ENCODE peak calls at places on chromosomes 7 and 10, in four cellular contexts. O is IMR-90, F is K562, T is H1. C is an unnamed sample.

GRCh38 chr10:86085686-86086085 is 280.9 kb downstream of the GRID1 start:
- DNase-seq in F (no peak), O (no peak), T (no peak), C (no peak)

GRCh38 chr10:37125191-37125732 is at the start of gene ANKRD30A:
- DNase-seq in T (no peak), F (no peak), O (no peak), C (no peak)

GRCh38 chr10:42769653-42770052 is 12.9 kb upstream of the BMS1 start:
- DNase-seq in T (no peak), O (no peak), F (peak), C (no peak)

GRCh38 chr7:116542618-116543017 is 17.8 kb downstream of the CAV1 start:
- DNase-seq in F (no peak), T (no peak), O (peak), C (no peak)

GRCh38 chr7:118184392-118184899 is 482 bp downstream of the LSM8 start:
- DNase-seq in T (no peak), F (peak), O (no peak), C (no peak)

GRCh38 chr7:12493407-12493806 is 77.1 kb upstream of the SCIN start:
- DNase-seq in O (peak), T (no peak), F (peak), C (no peak)

GRCh38 chr7:129969881-129970446 is 17.2 kb upstream of the UBE2H start:
- DNase-seq in O (peak), T (peak), F (no peak), C (no peak)

GRCh38 chr10:115801987-115802386 is 471.0 kb downstream of the GFRA1 start:
- DNase-seq in F (no peak), T (no peak), O (peak), C (no peak)

GRCh38 chr10:51425431-51425830 is 274.0 kb downstream of the CSTF2T start:
- DNase-seq in O (no peak), T (no peak), F (no peak), C (no peak)

GRCh38 chr7:158386866-158387820 is 200.5 kb downstream of the PTPRN2 start:
- DNase-seq in T (no peak), O (no peak), F (no peak), C (no peak)

GRCh38 chr10:62858364-62858763 is 42.2 kb upstream of the EGR2 start:
- DNase-seq in F (no peak), T (no peak), O (peak), C (no peak)

GRCh38 chr10:74293686-74294365 is 142.8 kb downstream of the ADK start:
- DNase-seq in T (no peak), F (peak), O (peak), C (no peak)

GRCh38 chr7:80453699-80454340 is 58.0 kb downstream of the GNAT3 start:
- DNase-seq in F (no peak), O (peak), T (no peak), C (no peak)

GRCh38 chr7:74483402-74484336 is 30.0 kb downstream of the GTF2IRD1 start:
- DNase-seq in O (peak), F (no peak), T (no peak), C (no peak)

GRCh38 chr7:118195837-118196474 is 12.0 kb downstream of the LSM8 start:
- DNase-seq in O (peak), T (no peak), F (peak), C (no peak)

GRCh38 chr7:143934526-143935340 is at the start of gene OR2F2:
- DNase-seq in F (no peak), O (peak), T (no peak), C (no peak)

GRCh38 chr10:81575007-81575406 is 300.0 kb upstream of the NRG3 start:
- DNase-seq in F (no peak), O (no peak), T (no peak), C (no peak)

GRCh38 chr10:21173964-21174669 is 277.0 kb upstream of the NEBL start:
- DNase-seq in T (no peak), O (no peak), F (peak), C (no peak)

GRCh38 chr7:22445140-22445722 is 54.8 kb downstream of the STEAP1B start:
- DNase-seq in T (no peak), O (peak), F (no peak), C (no peak)

GRCh38 chr10:109191823-109192222 is 731.5 kb downstream of the XPNPEP1 start:
- DNase-seq in T (no peak), O (no peak), F (no peak), C (no peak)

GRCh38 chr7:11950281-11950680 is 118.3 kb upstream of the THSD7A start:
- DNase-seq in F (no peak), T (no peak), O (no peak), C (no peak)

GRCh38 chr10:74932648-74933047 is 106.2 kb downstream of the KAT6B start:
- DNase-seq in F (no peak), T (no peak), O (no peak), C (no peak)

GRCh38 chr10:124699471-124700292 is 44.5 kb downstream of the FAM53B start:
- DNase-seq in T (no peak), O (no peak), F (no peak), C (no peak)

GRCh38 chr10:125118701-125119100 is 41.7 kb downstream of the CTBP2 start:
- DNase-seq in O (no peak), T (no peak), F (no peak), C (no peak)

GRCh38 chr7:5541087-5541992 is 117.7 kb upstream of the TNRC18 start:
- DNase-seq in T (no peak), O (no peak), F (no peak), C (no peak)

GRCh38 chr10:11594589-11595394 is 16.7 kb downstream of the USP6NL start:
- DNase-seq in O (no peak), T (no peak), F (no peak), C (no peak)

GRCh38 chr10:127195571-127196226 is 692 bp downstream of the INSYN2A start:
- DNase-seq in T (no peak), O (peak), F (no peak), C (no peak)

GRCh38 chr10:83165164-83165563 is 974.1 kb upstream of the GHITM start:
- DNase-seq in O (no peak), F (no peak), T (no peak), C (no peak)

GRCh38 chr7:129066290-129067131 is 11.6 kb upstream of the TNPO3 start:
- DNase-seq in F (peak), O (peak), T (no peak), C (no peak)

GRCh38 chr10:92413519-92413918 is 122.6 kb downstream of the MARCHF5 start:
- DNase-seq in F (no peak), T (no peak), O (no peak), C (no peak)

GRCh38 chr10:5538892-5539651 is 14.3 kb downstream of the CALML3 start:
- DNase-seq in T (no peak), O (no peak), F (peak), C (no peak)

GRCh38 chr7:77799078-77799964 is 748 bp downstream of the PHTF2 start:
- DNase-seq in O (peak), T (no peak), F (peak), C (no peak)

GRCh38 chr7:131633342-131633843 is 77.0 kb upstream of the PODXL start:
- DNase-seq in T (no peak), O (peak), F (no peak), C (no peak)

GRCh38 chr10:68559251-68559650 is 886 bp upstream of the TET1 start:
- DNase-seq in F (no peak), O (peak), T (no peak), C (no peak)

GRCh38 chr7:36201122-36201723 is 48.2 kb downstream of the EEPD1 start:
- DNase-seq in F (no peak), T (no peak), O (no peak), C (no peak)
- TF ChIP-seq CHD1 in F (no peak), T (no peak), O (no peak), C (no peak)

GRCh38 chr10:78332699-78333098 is 299.0 kb downstream of the RPS24 start:
- DNase-seq in T (no peak), F (no peak), O (no peak), C (no peak)
- TF ChIP-seq CHD1 in T (no peak), F (no peak), O (no peak), C (no peak)

GRCh38 chr10:9999627-10000026 is 1018.0 kb upstream of the CELF2 start:
- DNase-seq in T (no peak), O (no peak), F (no peak), C (no peak)
- TF ChIP-seq CHD1 in T (no peak), O (no peak), F (no peak), C (no peak)

GRCh38 chr10:69929575-69929974 is 123.1 kb upstream of the MACROH2A2 start:
- DNase-seq in O (no peak), T (no peak), F (no peak), C (no peak)
- TF ChIP-seq CHD1 in O (no peak), T (no peak), F (no peak), C (no peak)

DNA sequence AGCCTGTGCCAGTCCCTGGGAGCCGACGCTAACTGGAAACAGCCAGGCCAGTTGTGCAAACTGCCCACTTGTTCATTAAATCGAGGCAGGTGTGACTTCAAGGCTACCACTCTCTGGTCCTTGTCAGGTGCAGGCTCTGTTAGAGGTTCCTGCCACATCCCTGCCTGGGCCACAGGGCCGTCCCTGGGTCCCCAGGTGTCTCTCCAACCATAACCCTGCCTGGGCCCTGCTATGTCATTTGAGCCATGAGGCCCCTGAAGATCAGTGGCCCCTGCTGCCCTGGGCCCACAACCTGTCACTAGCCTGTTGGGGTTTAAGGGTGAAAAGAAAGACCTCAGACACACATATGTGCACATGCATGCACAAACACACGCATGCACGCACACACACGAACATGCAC is 326.9 kb downstream of the TNS3 start:
- DNase-seq in O (no peak), F (no peak), T (no peak), C (no peak)
- TF ChIP-seq CHD1 in O (no peak), F (no peak), T (no peak), C (no peak)

GRCh38 chr10:4215485-4215884 is 430.5 kb upstream of the KLF6 start:
- DNase-seq in T (no peak), O (no peak), F (no peak), C (no peak)

GRCh38 chr10:4214912-4215311 is 429.9 kb upstream of the KLF6 start:
- DNase-seq in T (no peak), F (no peak), O (no peak), C (no peak)

GRCh38 chr10:4212111-4212635 is 427.2 kb upstream of the KLF6 start:
- DNase-seq in F (no peak), O (no peak), T (no peak), C (no peak)

GRCh38 chr10:4215963-4216575 is 431.1 kb upstream of the KLF6 start:
- DNase-seq in F (no peak), T (no peak), O (no peak), C (no peak)

DNA sequence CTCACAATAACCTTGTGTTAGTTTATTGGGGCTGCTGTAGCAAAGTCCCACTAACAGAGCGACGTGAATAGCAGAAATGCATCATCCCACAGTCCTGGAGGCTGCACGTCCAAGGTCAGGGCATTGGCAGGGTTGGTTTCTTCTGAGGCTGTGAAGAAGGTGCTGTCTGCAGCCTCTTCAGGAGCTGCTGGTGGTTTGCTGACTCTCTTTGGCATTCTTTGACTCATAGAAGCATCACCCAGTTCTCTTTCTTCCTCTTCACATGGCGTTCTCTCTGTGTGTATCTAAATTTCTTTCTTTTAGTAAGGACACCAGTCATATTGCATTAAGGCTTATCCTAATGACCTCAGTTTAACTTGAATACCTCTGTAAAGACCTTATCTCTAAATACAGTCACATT is 428.4 kb upstream of the KLF6 start:
- DNase-seq in T (no peak), O (peak), F (no peak), C (no peak)
- TF ChIP-seq CHD1 in T (no peak), O (no peak), F (no peak), C (no peak)

DNA sequence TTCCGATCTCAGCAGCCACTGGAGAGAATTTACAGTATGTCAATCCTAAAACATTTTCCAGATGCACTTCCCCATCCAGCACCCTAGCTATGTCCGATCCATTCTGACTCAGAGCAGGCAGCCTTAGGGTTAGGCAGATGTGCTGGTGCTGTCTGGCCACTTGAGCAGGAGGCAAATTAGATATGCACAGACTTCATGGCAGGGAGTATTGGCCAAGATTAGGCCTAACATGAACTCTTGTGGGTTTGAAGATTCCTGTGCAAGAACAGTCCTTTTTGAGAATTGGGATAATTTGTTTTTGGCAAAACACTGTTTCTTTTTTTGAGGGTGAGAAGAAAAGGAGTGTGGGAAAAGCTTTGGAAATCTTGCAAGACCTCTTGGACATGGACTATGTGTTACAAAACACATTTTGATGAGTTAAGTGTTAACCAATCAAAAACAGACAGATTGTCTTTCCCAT is 218.6 kb upstream of the INHBA start:
- DNase-seq in F (no peak), O (peak), T (no peak), C (no peak)
- TF ChIP-seq CHD1 in F (no peak), O (no peak), T (no peak), C (no peak)

DNA sequence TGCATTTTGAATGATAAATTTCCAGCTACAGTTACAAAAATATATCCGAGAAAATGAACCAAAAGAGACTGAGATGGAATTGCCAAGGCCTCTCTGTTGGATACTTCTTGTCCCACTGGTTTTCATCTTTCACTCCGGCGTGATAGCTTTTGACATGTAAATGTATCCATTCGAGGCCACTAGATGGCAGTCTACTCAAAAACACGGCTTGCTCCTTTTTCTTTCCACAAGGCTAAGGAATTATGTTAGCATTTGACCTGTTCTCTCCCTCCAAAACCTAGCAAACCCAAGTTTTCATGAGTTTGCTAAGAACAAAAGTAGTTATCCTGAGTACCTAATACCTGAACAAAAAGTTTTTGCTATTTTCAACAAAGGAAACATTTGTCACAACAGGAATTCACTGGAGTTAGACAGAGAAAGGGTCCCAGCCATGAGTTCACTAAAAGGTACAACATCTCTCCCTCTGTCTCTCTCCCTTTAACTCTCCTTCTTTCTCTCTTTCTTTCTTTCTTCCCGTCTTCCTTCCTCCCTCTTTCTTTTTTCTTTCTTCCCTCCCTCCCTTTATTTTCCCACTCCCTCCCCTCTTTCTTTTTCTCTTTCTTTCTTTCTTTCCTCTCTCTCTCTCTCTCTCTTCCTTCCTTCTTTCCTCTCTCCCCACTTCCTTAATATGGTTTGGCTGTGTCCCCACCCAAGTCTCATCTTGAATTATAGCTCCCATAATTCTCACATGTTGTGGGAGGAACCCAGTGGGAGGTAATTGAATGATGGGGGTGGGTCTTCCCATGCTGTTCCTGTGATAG is 207.9 kb upstream of the MYO3A start:
- DNase-seq in F (peak), O (peak), T (no peak), C (no peak)
- TF ChIP-seq CHD1 in F (no peak), O (no peak), T (no peak), C (no peak)

C was measured in GM12878.